ENCODE peak calls at places on chromosomes 5 and 9, in six cellular contexts. L is sigmoid colon, X is endothelial cell of umbilical vein, W is HCT116, A is prostate gland, D is GM23338. I is an unnamed sample.

GRCh38 chr5:111227226-111227782 is 3.1 kb downstream of the CAMK4 start:
- DNase-seq in L (no peak), X (no peak), W (no peak), A (no peak), D (no peak), I (no peak)

GRCh38 chr5:123538670-123539459 is 26.9 kb downstream of the CSNK1G3 start:
- DNase-seq in L (no peak), W (no peak), A (no peak), X (no peak), D (peak; percentile 13), I (no peak)

GRCh38 chr5:19547640-19548039 is 440.4 kb downstream of the CDH18 start:
- DNase-seq in D (no peak), W (no peak), X (no peak), A (no peak), L (no peak), I (no peak)

GRCh38 chr5:60473654-60474053 is 226.3 kb downstream of the DEPDC1B start:
- DNase-seq in X (no peak), L (no peak), D (no peak), A (no peak), W (no peak), I (no peak)

GRCh38 chr9:128114326-128115186 is 13.0 kb downstream of the PTGES2 start:
- DNase-seq in D (no peak), L (peak; percentile 59), A (no peak), W (no peak), X (no peak), I (peak; percentile 26)

GRCh38 chr5:55657443-55657842 is 54.7 kb downstream of the SLC38A9 start:
- DNase-seq in X (peak; percentile 14), L (no peak), D (peak; percentile 23), W (no peak), A (peak; percentile 33), I (no peak)

GRCh38 chr9:96868709-96869108 is 14.4 kb upstream of the ZNF782 start:
- DNase-seq in D (no peak), W (no peak), L (no peak), X (no peak), A (peak; percentile 38), I (peak; percentile 47)

GRCh38 chr5:123156577-123157296 is 67.7 kb downstream of the PRDM6 start:
- DNase-seq in D (no peak), W (no peak), L (no peak), X (no peak), A (no peak), I (no peak)

GRCh38 chr9:72022846-72023245 is 37.6 kb downstream of the C9orf57 start:
- DNase-seq in D (no peak), L (no peak), X (no peak), A (no peak), W (no peak), I (no peak)

GRCh38 chr9:7186175-7186574 is 428.4 kb downstream of the KDM4C start:
- DNase-seq in A (no peak), D (peak; percentile 64), L (no peak), W (peak; percentile 12), X (peak; percentile 22), I (no peak)

GRCh38 chr9:35689601-35690446 is at the start of gene TPM2:
- DNase-seq in X (peak; percentile 70), L (peak; percentile 96), D (peak; percentile 86), A (peak; percentile 44), W (peak; percentile 33), I (peak; percentile 37)

GRCh38 chr9:121771851-121772599 is 120.6 kb downstream of the DAB2IP start:
- DNase-seq in X (no peak), A (no peak), L (peak; percentile 46), D (no peak), W (no peak), I (no peak)

GRCh38 chr5:142304013-142304701 is 20.7 kb downstream of the SPRY4 start:
- DNase-seq in W (no peak), L (no peak), D (no peak), A (no peak), X (no peak), I (no peak)

GRCh38 chr5:74657165-74657564 is 16.6 kb upstream of the ENC1 start:
- DNase-seq in W (no peak), A (no peak), X (no peak), L (no peak), D (no peak), I (no peak)

GRCh38 chr5:93581738-93582414 is 857 bp upstream of the NR2F1-AS1 start:
- DNase-seq in W (peak; percentile 76), X (peak; percentile 63), D (peak; percentile 73), L (peak; percentile 72), A (no peak), I (no peak)

GRCh38 chr5:143261748-143262392 is 141.6 kb downstream of the NR3C1 start:
- DNase-seq in X (no peak), D (no peak), L (no peak), W (no peak), A (no peak), I (no peak)

GRCh38 chr9:106862946-106863740 is at the start of gene ZNF462:
- DNase-seq in A (peak; percentile 56), L (peak; percentile 81), D (peak; percentile 81), X (peak; percentile 66), W (no peak), I (no peak)
- TF ChIP-seq POLR2AphosphoS5 in A (no peak), L (peak; percentile 58), D (peak; percentile 29), X (peak; percentile 3), W (no peak), I (no peak)

GRCh38 chr9:16063241-16063591 is 510.4 kb downstream of the CCDC171 start:
- DNase-seq in X (no peak), D (no peak), A (no peak), L (no peak), W (no peak), I (no peak)
- H3K4me3 ChIP-seq in X (no peak overlapping the region), D (no peak overlapping the region), A (no peak overlapping the region), L (no peak overlapping the region), W (no peak overlapping the region), I (no peak overlapping the region)

GRCh38 chr5:129148-129547 is 37.2 kb downstream of the PLEKHG4B start:
- DNase-seq in D (no peak), A (no peak), W (no peak), L (no peak), X (no peak), I (no peak)
- H3K27ac ChIP-seq in D (peak overlapping the region; percentile 78), A (no peak overlapping the region), W (no peak overlapping the region), L (no peak overlapping the region), X (no peak overlapping the region), I (no peak overlapping the region)

DNA sequence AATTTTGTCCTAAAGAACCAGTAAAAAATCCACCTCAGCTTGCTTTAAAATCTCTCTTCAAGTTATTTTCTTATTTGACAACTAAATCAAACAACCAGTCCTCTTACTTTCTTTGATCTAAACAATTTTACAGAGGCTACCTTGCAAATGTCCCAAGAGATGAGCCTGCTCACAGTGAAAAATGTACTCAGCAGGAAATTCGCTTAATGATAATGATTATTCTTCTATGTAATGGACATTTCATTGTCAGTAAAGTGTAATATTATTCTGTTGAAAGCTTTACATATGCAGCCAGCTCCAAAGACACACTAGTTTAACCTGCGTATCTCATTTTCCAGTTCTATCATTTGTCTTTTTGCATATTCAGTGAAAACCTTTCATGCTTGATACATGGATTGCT is 758.6 kb upstream of the ZNF608 start:
- DNase-seq in A (no peak), W (no peak), D (no peak), L (no peak), X (no peak), I (no peak)
- TF ChIP-seq POLR2AphosphoS5 in A (no peak), W (no peak), D (no peak), L (no peak), X (no peak), I (no peak)

GRCh38 chr5:149544199-149544472 is 7.1 kb downstream of the CSNK1A1 start:
- DNase-seq in X (peak; percentile 49), L (no peak), W (no peak), D (no peak), A (no peak), I (no peak)

GRCh38 chr5:149543361-149544198 is 7.7 kb downstream of the CSNK1A1 start:
- DNase-seq in L (no peak), A (no peak), W (no peak), D (no peak), X (peak; percentile 58), I (no peak)

GRCh38 chr5:149541893-149542292 is 9.3 kb downstream of the CSNK1A1 start:
- DNase-seq in X (no peak), A (no peak), L (no peak), W (no peak), D (no peak), I (no peak)

GRCh38 chr5:149537374-149537959 is 13.8 kb downstream of the CSNK1A1 start:
- DNase-seq in A (no peak), X (no peak), W (no peak), L (no peak), D (no peak), I (no peak)

GRCh38 chr5:149540098-149540497 is 11.1 kb downstream of the CSNK1A1 start:
- DNase-seq in W (no peak), L (no peak), A (no peak), X (no peak), D (no peak), I (no peak)
- H3K4me3 ChIP-seq in W (no peak overlapping the region), L (no peak overlapping the region), A (no peak overlapping the region), X (no peak overlapping the region), D (no peak overlapping the region), I (no peak overlapping the region)

DNA sequence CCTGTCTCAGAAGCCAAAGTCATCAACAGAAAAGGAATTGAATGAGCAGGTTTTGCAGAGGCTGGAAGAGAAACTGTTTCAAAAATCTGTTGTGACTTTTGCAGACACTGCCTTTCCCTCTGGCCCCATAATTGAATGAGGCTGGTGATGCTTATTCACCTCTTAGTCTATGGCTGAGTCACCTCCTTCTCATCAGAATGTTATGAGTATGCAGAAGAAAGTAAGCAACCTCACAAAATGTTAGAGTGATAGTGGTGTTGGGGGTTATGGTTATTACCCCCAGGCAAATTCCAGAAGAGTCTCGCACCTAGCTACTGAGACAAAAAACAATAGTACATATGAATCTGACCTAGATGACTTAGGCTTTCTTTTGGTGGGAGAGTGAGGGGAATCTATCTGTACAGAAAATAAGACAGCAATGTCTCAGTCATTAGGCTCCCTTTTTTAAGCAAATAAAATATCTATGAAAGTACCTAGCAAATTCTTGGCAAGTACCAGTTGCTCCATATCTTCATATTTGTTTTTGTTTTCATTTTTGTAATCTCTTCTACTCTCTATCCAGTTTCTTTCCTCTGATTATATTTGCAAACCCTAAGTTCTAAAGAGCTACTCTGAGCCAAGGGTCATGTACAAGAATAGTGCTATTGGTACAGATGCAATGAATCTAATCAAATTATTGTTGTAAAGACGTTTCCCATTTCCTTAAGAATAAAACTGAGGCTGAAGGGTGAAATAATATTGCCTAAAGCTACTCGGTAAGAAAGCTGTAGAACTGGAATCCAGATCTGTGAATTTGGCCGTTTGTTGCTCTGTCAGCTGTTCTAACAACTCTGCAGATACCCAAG is 498.1 kb upstream of the TNC start:
- DNase-seq in D (no peak), W (no peak), L (no peak), A (no peak), X (no peak), I (no peak)
- H3K27ac ChIP-seq in D (no peak overlapping the region), W (no peak overlapping the region), L (no peak overlapping the region), A (no peak overlapping the region), X (no peak overlapping the region), I (no peak overlapping the region)

I was measured in stomach.